ENCODE peak calls at places on chromosomes 13 and 19, in four cellular contexts. B is neural progenitor cell, G is neuronal stem cell, M is mesenchymal stem cell. W is an unnamed sample.
A peak's percentile ranks its signal among the peaks of the same experiment; 100 is the strongest.

GRCh38 chr19:42333018-42333417 is 7.6 kb downstream of the MEGF8 start:
- DNase-seq in B (no peak), G (no peak), M (no peak), W (no peak)

GRCh38 chr13:112510002-112510780 is 77.8 kb downstream of the TUBGCP3 start:
- DNase-seq in B (peak; percentile 81), G (peak; percentile 62), M (peak; percentile 78), W (no peak)

GRCh38 chr13:99659234-99659633 is 158.0 kb downstream of the TM9SF2 start:
- DNase-seq in B (peak; percentile 21), G (no peak), M (no peak), W (no peak)

GRCh38 chr13:27578121-27579030 is 42.0 kb downstream of the LNX2 start:
- DNase-seq in B (no peak), G (no peak), M (peak; percentile 45), W (no peak)

GRCh38 chr13:23794267-23795161 is 94.7 kb downstream of the MIPEP start:
- DNase-seq in B (no peak), G (no peak), M (peak; percentile 71), W (no peak)

GRCh38 chr13:112626124-112626523 is 38.2 kb upstream of the TUBGCP3 start:
- DNase-seq in B (no peak), G (no peak), M (no peak), W (no peak)

GRCh38 chr19:19460258-19460731 is 54.8 kb downstream of the GATAD2A start:
- DNase-seq in B (no peak), G (no peak), M (peak; percentile 43), W (no peak)

GRCh38 chr19:52941941-52942370 is 18.7 kb upstream of the ZNF888 start:
- DNase-seq in B (peak; percentile 68), G (no peak), M (peak; percentile 50), W (peak; percentile 33)

GRCh38 chr13:63124863-63125262 is 1709.2 kb upstream of the PCDH20 start:
- DNase-seq in B (no peak), G (no peak), M (peak; percentile 31), W (no peak)

DNA sequence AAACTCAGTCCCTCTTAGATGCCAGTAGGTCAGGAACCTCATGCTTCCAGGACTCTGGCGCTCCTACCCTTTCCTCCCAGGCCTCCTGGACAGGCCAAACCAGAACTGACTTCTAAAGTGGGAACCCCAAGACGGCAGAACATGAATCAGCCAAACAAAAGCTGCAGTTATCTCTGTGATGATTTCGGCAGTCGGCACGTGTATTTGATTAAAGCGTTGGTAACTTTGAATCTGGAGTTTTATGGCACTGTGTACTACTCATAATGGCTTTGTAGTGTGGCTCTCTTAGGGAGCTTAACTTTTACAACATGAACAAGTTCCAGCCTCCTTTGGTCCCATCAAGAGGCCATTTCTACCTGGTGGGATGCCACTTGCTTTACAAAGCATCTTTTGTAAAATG is 13.7 kb downstream of the ACTN4 start:
- DNase-seq in B (no peak), G (no peak), M (no peak), W (no peak)
- H3K4me3 ChIP-seq in B (no peak overlapping the region), G (no peak overlapping the region), M (no peak overlapping the region), W (no peak overlapping the region)

DNA sequence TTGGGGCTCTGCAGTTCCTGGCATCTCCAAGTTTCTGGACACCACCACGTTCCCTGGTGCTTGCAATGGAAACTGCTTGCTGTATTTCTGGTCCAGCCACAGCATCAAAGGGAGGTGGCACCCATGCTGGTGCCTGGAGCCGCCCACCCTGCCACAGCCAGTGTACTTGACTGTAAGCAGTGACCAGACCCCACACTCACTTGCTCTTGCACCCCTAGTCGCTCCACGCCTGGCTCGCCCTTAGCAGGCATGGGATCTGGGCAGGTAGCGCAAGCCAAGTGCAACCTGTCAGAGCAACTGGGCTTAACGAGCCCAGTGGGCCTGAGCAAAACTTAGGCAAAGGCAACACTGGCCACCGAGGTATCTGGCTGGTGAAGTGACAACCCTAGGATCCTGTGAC is 648.2 kb upstream of the PCDH9 start:
- DNase-seq in B (no peak), G (no peak), M (no peak), W (no peak)
- H2AFZ ChIP-seq in B (no peak overlapping the region), G (peak overlapping the region; percentile 7), M (no peak overlapping the region), W (no peak overlapping the region)

GRCh38 chr19:2762783-2763496 is 20.1 kb downstream of the SGTA start:
- DNase-seq in B (no peak), G (no peak), M (no peak), W (no peak)

GRCh38 chr19:2761876-2762782 is 20.9 kb downstream of the SGTA start:
- DNase-seq in B (no peak), G (no peak), M (no peak), W (no peak)

GRCh38 chr19:2759965-2760364 is 20.1 kb upstream of the SLC39A3 start:
- DNase-seq in B (no peak), G (no peak), M (no peak), W (no peak)

GRCh38 chr19:2759392-2759791 is 19.6 kb upstream of the SLC39A3 start:
- DNase-seq in B (no peak), G (no peak), M (no peak), W (no peak)

DNA sequence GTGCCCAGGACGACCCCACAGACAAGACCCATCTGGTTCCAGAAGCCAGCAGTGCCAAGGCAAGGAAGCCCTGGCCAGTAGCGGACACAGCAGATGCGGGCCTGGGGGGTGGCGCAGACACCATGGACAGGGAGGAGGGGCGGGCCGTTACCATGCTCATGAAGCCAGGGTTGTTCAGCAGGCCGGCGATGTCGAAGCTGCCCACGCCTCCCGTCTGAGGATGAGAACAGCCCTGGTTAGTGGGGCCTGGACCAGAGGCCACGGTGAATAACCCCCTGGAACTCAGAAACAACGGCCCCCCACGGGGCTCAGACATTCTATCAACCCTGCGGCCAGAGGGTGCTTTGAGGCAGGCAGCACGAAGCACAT is 21.5 kb upstream of the SLC39A3 start:
- DNase-seq in B (no peak), G (no peak), M (no peak), W (no peak)
- H3K4me2 ChIP-seq in B (no peak overlapping the region), G (no peak overlapping the region), M (no peak overlapping the region), W (no peak overlapping the region)

GRCh38 chr19:33374406-33374703 is 846 bp downstream of the CEBPG start:
- DNase-seq in B (peak; percentile 41), G (no peak), M (peak; percentile 48), W (no peak)

GRCh38 chr19:33375760-33376159 is 2.3 kb downstream of the CEBPG start:
- DNase-seq in B (no peak), G (no peak), M (peak; percentile 58), W (no peak)

GRCh38 chr19:33373701-33374405 is at the start of gene CEBPG:
- DNase-seq in B (peak; percentile 73), G (peak; percentile 43), M (peak; percentile 70), W (no peak)

GRCh38 chr19:33376423-33376822 is 2.9 kb downstream of the CEBPG start:
- DNase-seq in B (no peak), G (no peak), M (peak; percentile 79), W (peak; percentile 44)

GRCh38 chr19:33375156-33375744 is 1.7 kb downstream of the CEBPG start:
- DNase-seq in B (no peak), G (no peak), M (peak; percentile 5), W (no peak)
- H3K4me3 ChIP-seq in B (peak overlapping the region; percentile 99), G (peak overlapping the region; percentile 62), M (peak overlapping the region; percentile 84), W (peak overlapping the region; percentile 95)

DNA sequence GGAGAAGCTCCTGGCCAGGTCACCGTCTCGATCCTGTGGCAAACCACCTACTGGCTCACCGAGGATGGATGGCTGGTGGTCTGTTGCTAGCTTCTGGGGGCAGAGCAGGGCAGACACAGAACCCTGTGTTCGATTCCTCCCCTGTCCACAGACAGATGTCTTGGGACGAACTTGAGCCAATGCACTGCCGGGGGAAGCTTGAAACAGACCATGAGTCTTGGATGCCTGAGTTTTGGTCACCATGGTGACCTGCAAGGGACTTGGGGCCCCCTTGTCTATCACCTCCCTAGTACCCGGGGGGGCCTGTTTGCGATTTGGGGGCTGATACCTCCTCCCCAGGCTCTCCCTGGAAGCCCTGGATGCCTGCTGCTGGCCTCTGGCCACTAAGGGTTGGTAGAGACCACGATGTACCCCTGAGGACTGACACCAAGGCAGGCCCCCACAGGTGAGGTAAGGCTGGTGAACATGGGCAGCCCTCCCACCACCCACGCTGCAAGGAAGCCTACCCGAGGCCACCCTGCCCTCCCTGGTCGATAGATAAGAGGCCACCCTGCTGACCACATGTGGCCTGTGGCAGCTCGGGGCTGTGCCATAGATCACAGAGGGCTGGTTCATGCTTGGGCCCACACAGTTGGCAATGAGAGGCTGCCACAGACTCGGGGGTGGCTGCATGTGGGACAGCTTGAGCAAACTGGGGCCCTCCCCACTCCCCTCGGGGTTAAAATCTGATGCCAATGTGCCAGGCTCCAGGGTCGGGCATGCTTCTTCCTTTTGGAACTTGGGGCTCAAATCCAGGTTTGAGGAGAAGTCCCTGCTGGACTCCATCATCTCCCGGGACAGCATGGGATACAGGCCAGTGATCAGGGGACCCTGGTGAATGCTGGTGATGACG is 10.7 kb downstream of the IQCN start:
- DNase-seq in B (no peak), G (no peak), M (no peak), W (no peak)
- H2AFZ ChIP-seq in B (no peak overlapping the region), G (no peak overlapping the region), M (no peak overlapping the region), W (no peak overlapping the region)

GRCh38 chr19:47352095-47352494 is 3.0 kb downstream of the DHX34 start:
- DNase-seq in B (no peak), G (no peak), M (no peak), W (no peak)
- H3K4me2 ChIP-seq in B (no peak overlapping the region), G (no peak overlapping the region), M (no peak overlapping the region), W (no peak overlapping the region)

W was measured in PC-9.